ENCODE peak calls at places on chromosomes 13 and 19, in nine cellular contexts. One of them, this sample, is unnamed.

GRCh38 chr19:281156-281853 is 9.9 kb downstream of the PLPP2 start:
- DNase-seq in stimulated activated CD4-positive, alpha-beta T cell treated with anti-CD3 and anti-CD28 coated beads, Interleukin-4, amount 100 ng/mL, for 1 hour: no peak
- DNase-seq in posterior cingulate gyrus: no peak
- DNase-seq in K562: no peak
- DNase-seq in endothelial cell: no peak
- DNase-seq in AG09319: no peak
- DNase-seq in GM04503: no peak
- DNase-seq in choroid plexus epithelial cell: no peak
- DNase-seq in NCI-H1048: no peak
- DNase-seq in this sample: no peak

GRCh38 chr13:79995334-79995733 is 345.6 kb downstream of the SPRY2 start:
- DNase-seq in stimulated activated CD4-positive, alpha-beta T cell treated with anti-CD3 and anti-CD28 coated beads, Interleukin-4, amount 100 ng/mL, for 1 hour: no peak
- DNase-seq in posterior cingulate gyrus: no peak
- DNase-seq in K562: no peak
- DNase-seq in endothelial cell: no peak
- DNase-seq in AG09319: no peak
- DNase-seq in GM04503: peak; percentile 85
- DNase-seq in choroid plexus epithelial cell: peak; percentile 81
- DNase-seq in NCI-H1048: no peak
- DNase-seq in this sample: no peak

GRCh38 chr19:39814595-39814994 is 19.4 kb downstream of the DYRK1B start:
- DNase-seq in stimulated activated CD4-positive, alpha-beta T cell treated with anti-CD3 and anti-CD28 coated beads, Interleukin-4, amount 100 ng/mL, for 1 hour: no peak
- DNase-seq in posterior cingulate gyrus: no peak
- DNase-seq in K562: no peak
- DNase-seq in endothelial cell: no peak
- DNase-seq in AG09319: no peak
- DNase-seq in GM04503: no peak
- DNase-seq in choroid plexus epithelial cell: peak; percentile 23
- DNase-seq in NCI-H1048: no peak
- DNase-seq in this sample: no peak

GRCh38 chr13:29849071-29849541 is 1.3 kb downstream of the UBL3 start:
- DNase-seq in stimulated activated CD4-positive, alpha-beta T cell treated with anti-CD3 and anti-CD28 coated beads, Interleukin-4, amount 100 ng/mL, for 1 hour: no peak
- DNase-seq in posterior cingulate gyrus: peak; percentile 13
- DNase-seq in K562: no peak
- DNase-seq in endothelial cell: peak; percentile 7
- DNase-seq in AG09319: no peak
- DNase-seq in GM04503: no peak
- DNase-seq in choroid plexus epithelial cell: peak; percentile 26
- DNase-seq in NCI-H1048: no peak
- DNase-seq in this sample: peak; percentile 42

GRCh38 chr13:30629527-30629926 is 11.8 kb downstream of the USPL1 start:
- DNase-seq in stimulated activated CD4-positive, alpha-beta T cell treated with anti-CD3 and anti-CD28 coated beads, Interleukin-4, amount 100 ng/mL, for 1 hour: no peak
- DNase-seq in posterior cingulate gyrus: no peak
- DNase-seq in K562: no peak
- DNase-seq in endothelial cell: no peak
- DNase-seq in AG09319: no peak
- DNase-seq in GM04503: no peak
- DNase-seq in choroid plexus epithelial cell: no peak
- DNase-seq in NCI-H1048: no peak
- DNase-seq in this sample: no peak

GRCh38 chr19:28609944-28610343 is 603.0 kb downstream of the UQCRFS1 start:
- DNase-seq in stimulated activated CD4-positive, alpha-beta T cell treated with anti-CD3 and anti-CD28 coated beads, Interleukin-4, amount 100 ng/mL, for 1 hour: no peak
- DNase-seq in posterior cingulate gyrus: no peak
- DNase-seq in K562: no peak
- DNase-seq in endothelial cell: no peak
- DNase-seq in AG09319: no peak
- DNase-seq in GM04503: no peak
- DNase-seq in choroid plexus epithelial cell: no peak
- DNase-seq in NCI-H1048: no peak
- DNase-seq in this sample: no peak

GRCh38 chr13:43529796-43530195 is 257.0 kb downstream of the ENOX1 start:
- DNase-seq in stimulated activated CD4-positive, alpha-beta T cell treated with anti-CD3 and anti-CD28 coated beads, Interleukin-4, amount 100 ng/mL, for 1 hour: no peak
- DNase-seq in posterior cingulate gyrus: no peak
- DNase-seq in K562: no peak
- DNase-seq in endothelial cell: no peak
- DNase-seq in AG09319: no peak
- DNase-seq in GM04503: no peak
- DNase-seq in choroid plexus epithelial cell: no peak
- DNase-seq in NCI-H1048: no peak
- DNase-seq in this sample: no peak

GRCh38 chr13:112098699-112099098 is 31.8 kb downstream of the SOX1 start:
- DNase-seq in stimulated activated CD4-positive, alpha-beta T cell treated with anti-CD3 and anti-CD28 coated beads, Interleukin-4, amount 100 ng/mL, for 1 hour: no peak
- DNase-seq in posterior cingulate gyrus: no peak
- DNase-seq in K562: no peak
- DNase-seq in endothelial cell: no peak
- DNase-seq in AG09319: no peak
- DNase-seq in GM04503: no peak
- DNase-seq in choroid plexus epithelial cell: no peak
- DNase-seq in NCI-H1048: no peak
- DNase-seq in this sample: no peak

GRCh38 chr13:24727731-24728601 is 36.0 kb upstream of the RNF17 start:
- DNase-seq in stimulated activated CD4-positive, alpha-beta T cell treated with anti-CD3 and anti-CD28 coated beads, Interleukin-4, amount 100 ng/mL, for 1 hour: peak; percentile 62
- DNase-seq in posterior cingulate gyrus: peak; percentile 60
- DNase-seq in K562: peak; percentile 68
- DNase-seq in endothelial cell: peak; percentile 65
- DNase-seq in AG09319: peak; percentile 75
- DNase-seq in GM04503: peak; percentile 27
- DNase-seq in choroid plexus epithelial cell: peak; percentile 96
- DNase-seq in NCI-H1048: peak; percentile 5
- DNase-seq in this sample: no peak

GRCh38 chr19:52464798-52465470 is 11.6 kb downstream of the ZNF578 start:
- DNase-seq in stimulated activated CD4-positive, alpha-beta T cell treated with anti-CD3 and anti-CD28 coated beads, Interleukin-4, amount 100 ng/mL, for 1 hour: no peak
- DNase-seq in posterior cingulate gyrus: no peak
- DNase-seq in K562: peak; percentile 64
- DNase-seq in endothelial cell: peak; percentile 30
- DNase-seq in AG09319: no peak
- DNase-seq in GM04503: no peak
- DNase-seq in choroid plexus epithelial cell: no peak
- DNase-seq in NCI-H1048: peak; percentile 7
- DNase-seq in this sample: no peak

GRCh38 chr19:3969435-3970312 is 1.2 kb downstream of the DAPK3 start:
- DNase-seq in stimulated activated CD4-positive, alpha-beta T cell treated with anti-CD3 and anti-CD28 coated beads, Interleukin-4, amount 100 ng/mL, for 1 hour: no peak
- DNase-seq in posterior cingulate gyrus: no peak
- DNase-seq in K562: peak; percentile 50
- DNase-seq in endothelial cell: peak; percentile 51
- DNase-seq in AG09319: no peak
- DNase-seq in GM04503: peak; percentile 77
- DNase-seq in choroid plexus epithelial cell: peak; percentile 82
- DNase-seq in NCI-H1048: no peak
- DNase-seq in this sample: no peak

GRCh38 chr19:29404015-29404414 is 121.8 kb upstream of the VSTM2B start:
- DNase-seq in stimulated activated CD4-positive, alpha-beta T cell treated with anti-CD3 and anti-CD28 coated beads, Interleukin-4, amount 100 ng/mL, for 1 hour: no peak
- DNase-seq in posterior cingulate gyrus: no peak
- DNase-seq in K562: no peak
- DNase-seq in endothelial cell: no peak
- DNase-seq in AG09319: no peak
- DNase-seq in GM04503: no peak
- DNase-seq in choroid plexus epithelial cell: no peak
- DNase-seq in NCI-H1048: no peak
- DNase-seq in this sample: no peak

GRCh38 chr19:10086032-10086903 is at the start of gene SHFL:
- DNase-seq in stimulated activated CD4-positive, alpha-beta T cell treated with anti-CD3 and anti-CD28 coated beads, Interleukin-4, amount 100 ng/mL, for 1 hour: peak; percentile 80
- DNase-seq in posterior cingulate gyrus: peak; percentile 62
- DNase-seq in K562: peak; percentile 89
- DNase-seq in endothelial cell: peak; percentile 44
- DNase-seq in AG09319: peak; percentile 24
- DNase-seq in GM04503: no peak
- DNase-seq in choroid plexus epithelial cell: peak; percentile 72
- DNase-seq in NCI-H1048: no peak
- DNase-seq in this sample: no peak

GRCh38 chr19:46303702-46304397 is 7.0 kb downstream of the HIF3A start:
- DNase-seq in stimulated activated CD4-positive, alpha-beta T cell treated with anti-CD3 and anti-CD28 coated beads, Interleukin-4, amount 100 ng/mL, for 1 hour: no peak
- DNase-seq in posterior cingulate gyrus: no peak
- DNase-seq in K562: peak; percentile 84
- DNase-seq in endothelial cell: peak; percentile 80
- DNase-seq in AG09319: no peak
- DNase-seq in GM04503: no peak
- DNase-seq in choroid plexus epithelial cell: peak; percentile 84
- DNase-seq in NCI-H1048: peak; percentile 95
- DNase-seq in this sample: no peak

GRCh38 chr13:111013196-111013595 is 98.3 kb upstream of the ANKRD10 start:
- DNase-seq in stimulated activated CD4-positive, alpha-beta T cell treated with anti-CD3 and anti-CD28 coated beads, Interleukin-4, amount 100 ng/mL, for 1 hour: no peak
- DNase-seq in posterior cingulate gyrus: no peak
- DNase-seq in K562: no peak
- DNase-seq in endothelial cell: no peak
- DNase-seq in AG09319: no peak
- DNase-seq in GM04503: no peak
- DNase-seq in choroid plexus epithelial cell: no peak
- DNase-seq in NCI-H1048: no peak
- DNase-seq in this sample: no peak